ENCODE peak calls at places on chromosomes 7 and 10, in four cellular contexts. U is GM18507, K is T-helper 1 cell, D is NB4. G is an unnamed sample.
A peak's percentile ranks its signal among the peaks of the same experiment; 100 is the strongest.

GRCh38 chr7:69403169-69403568 is 195.1 kb upstream of the AUTS2 start:
- DNase-seq in D (peak; percentile 68), K (no peak), U (no peak), G (no peak)

GRCh38 chr10:81018898-81019890 is 481.5 kb downstream of the SH2D4B start:
- DNase-seq in K (no peak), U (no peak), D (peak; percentile 90), G (no peak)

GRCh38 chr10:129888784-129889616 is 75.1 kb downstream of the EBF3 start:
- DNase-seq in K (no peak), D (peak; percentile 70), U (peak; percentile 39), G (no peak)

GRCh38 chr7:31873816-31874597 is 187.0 kb downstream of the PPP1R17 start:
- DNase-seq in U (no peak), D (no peak), K (no peak), G (no peak)

GRCh38 chr7:158271646-158272045 is 316.0 kb downstream of the PTPRN2 start:
- DNase-seq in K (no peak), D (no peak), U (no peak), G (no peak)

GRCh38 chr10:98307916-98308315 is 39.9 kb upstream of the LOXL4 start:
- DNase-seq in K (no peak), D (no peak), U (no peak), G (no peak)

GRCh38 chr10:77392851-77393250 is 244.8 kb downstream of the KCNMA1 start:
- DNase-seq in D (no peak), K (no peak), U (no peak), G (no peak)

GRCh38 chr10:114893248-114893647 is 44.7 kb upstream of the TRUB1 start:
- DNase-seq in D (peak; percentile 21), U (no peak), K (no peak), G (no peak)

GRCh38 chr10:94500063-94500462 is 45.5 kb upstream of the HELLS start:
- DNase-seq in K (no peak), D (peak; percentile 12), U (no peak), G (no peak)

GRCh38 chr7:100590077-100590737 is 4.1 kb downstream of the FBXO24 start:
- DNase-seq in D (no peak), K (no peak), U (no peak), G (no peak)

GRCh38 chr10:16893664-16894063 is 76.4 kb upstream of the RSU1 start:
- DNase-seq in K (no peak), U (no peak), D (no peak), G (no peak)

GRCh38 chr10:23373156-23373555 is 28.6 kb upstream of the C10orf67 start:
- DNase-seq in U (no peak), D (no peak), K (no peak), G (no peak)

GRCh38 chr10:114303556-114303955 is 64.5 kb downstream of the VWA2 start:
- DNase-seq in K (no peak), D (no peak), U (no peak), G (no peak)

GRCh38 chr7:44064791-44065430 is 456 bp downstream of the PGAM2 start:
- DNase-seq in D (no peak), K (no peak), U (no peak), G (no peak)

GRCh38 chr10:121665809-121666208 is 67.6 kb upstream of the FGFR2 start:
- DNase-seq in D (no peak), K (no peak), U (no peak), G (no peak)

GRCh38 chr10:107098326-107098725 is 66.2 kb downstream of the SORCS1 start:
- DNase-seq in D (no peak), K (no peak), U (no peak), G (no peak)

GRCh38 chr7:151426486-151426905 is 13.4 kb downstream of the CRYGN start:
- DNase-seq in D (no peak), K (no peak), U (no peak), G (no peak)